ENCODE peak calls at places on chromosomes 7 and 10, in ten cellular contexts. R is A549, P is heart right ventricle, T is psoas muscle, Y is tibial nerve, Z is heart left ventricle, I is PC-3, D is brain microvascular endothelial cell, C is gastrocnemius medialis, V is Caco-2. K is an unnamed sample.

GRCh38 chr10:14240253-14241189 is 90.2 kb downstream of the FRMD4A start:
- DNase-seq in V (no peak), Y (no peak), T (no peak), Z (no peak), D (peak; percentile 63), P (no peak), I (no peak), C (no peak), R (no peak), K (no peak)

GRCh38 chr7:92835851-92836488 is 403 bp downstream of the CDK6 start:
- DNase-seq in T (peak; percentile 42), P (peak; percentile 20), Z (peak; percentile 34), V (peak; percentile 25), Y (no peak), D (peak; percentile 26), R (peak; percentile 18), C (no peak), I (peak; percentile 23), K (no peak)

GRCh38 chr7:749121-749520 is 22.0 kb upstream of the PRKAR1B start:
- DNase-seq in Y (no peak), P (no peak), V (no peak), R (no peak), Z (no peak), I (no peak), T (peak; percentile 30), D (peak; percentile 49), C (no peak), K (no peak)

GRCh38 chr10:79345241-79346011 is 1.8 kb upstream of the PPIF start:
- DNase-seq in V (no peak), D (no peak), P (no peak), C (no peak), I (no peak), T (no peak), Y (no peak), Z (peak; percentile 14), R (no peak), K (no peak)

GRCh38 chr10:95437669-95438068 is 123.5 kb downstream of the SORBS1 start:
- DNase-seq in C (no peak), Z (peak; percentile 61), D (no peak), I (no peak), T (no peak), V (no peak), R (no peak), Y (no peak), P (peak; percentile 66), K (no peak)

GRCh38 chr7:50207682-50208255 is 96.7 kb upstream of the IKZF1 start:
- DNase-seq in P (no peak), R (no peak), V (no peak), D (no peak), T (no peak), Z (peak; percentile 38), Y (no peak), I (no peak), C (no peak), K (no peak)

GRCh38 chr10:54985732-54986131 is 184.7 kb upstream of the PCDH15 start:
- DNase-seq in R (no peak), I (peak; percentile 72), Y (no peak), Z (no peak), P (no peak), V (peak; percentile 33), C (no peak), D (no peak), T (no peak), K (no peak)

GRCh38 chr7:34322841-34323240 is 335.2 kb upstream of the NPSR1 start:
- DNase-seq in Z (no peak), C (no peak), I (no peak), P (no peak), V (no peak), T (no peak), Y (no peak), D (no peak), R (no peak), K (no peak)

GRCh38 chr7:139893999-139894398 is 64.9 kb downstream of the TBXAS1 start:
- DNase-seq in P (no peak), D (no peak), C (no peak), I (no peak), Y (no peak), Z (no peak), R (no peak), T (no peak), V (no peak), K (no peak)

GRCh38 chr7:155244675-155245074 is 53.0 kb upstream of the INSIG1 start:
- DNase-seq in T (no peak), Y (no peak), P (no peak), C (no peak), D (no peak), V (no peak), Z (no peak), R (no peak), I (no peak), K (no peak)

GRCh38 chr7:154777023-154777422 is 225.9 kb downstream of the PAXIP1 start:
- DNase-seq in D (no peak), Z (no peak), Y (no peak), R (peak; percentile 28), T (no peak), I (no peak), P (no peak), C (no peak), V (peak; percentile 5), K (no peak)

GRCh38 chr7:20529260-20529659 is 86.2 kb upstream of the ABCB5 start:
- DNase-seq in C (no peak), V (no peak), P (no peak), D (no peak), Z (no peak), T (no peak), I (no peak), R (no peak), Y (no peak), K (no peak)

DNA sequence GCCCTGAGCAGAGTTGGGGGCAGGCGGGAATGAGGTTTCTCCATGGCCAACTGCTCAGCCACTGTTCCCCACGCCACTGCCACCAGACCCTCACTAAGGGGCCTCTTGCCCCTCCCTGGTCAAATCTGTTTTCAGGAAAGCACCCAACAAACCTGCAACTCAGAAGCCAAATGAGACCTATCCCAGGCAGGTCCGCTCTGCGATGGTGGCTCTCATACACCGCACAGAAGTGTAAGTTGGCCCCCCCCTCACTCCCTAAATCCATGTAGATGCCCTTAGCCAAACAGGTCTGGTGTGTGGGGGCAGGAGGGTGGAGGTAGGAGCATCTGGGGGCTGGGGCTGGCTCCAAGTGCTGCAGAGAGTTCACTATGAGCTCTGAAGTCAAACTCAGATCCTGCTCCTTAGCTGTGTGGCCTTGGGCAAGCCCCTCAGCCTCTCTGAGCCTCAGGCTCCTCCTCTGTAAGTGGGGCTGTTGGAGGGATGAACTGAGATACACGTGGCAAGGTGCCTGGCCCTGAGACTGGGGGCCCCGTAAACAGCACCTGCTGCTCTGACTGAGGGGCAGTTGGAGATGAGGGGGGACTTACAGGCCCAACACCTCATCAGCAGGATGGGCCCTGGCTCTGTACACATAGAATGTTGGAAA is 1.1 kb downstream of the MMRN2 start:
- DNase-seq in V (no peak), R (no peak), I (no peak), C (no peak), P (no peak), Y (no peak), D (no peak), T (no peak), Z (no peak), K (no peak)
- H3K4me3 ChIP-seq in V (no peak overlapping the region), R (no peak overlapping the region), I (no peak overlapping the region), C (peak overlapping the region; percentile 32), P (peak overlapping the region; percentile 49), Y (peak overlapping the region; percentile 8), D (no peak overlapping the region), T (peak overlapping the region; percentile 59), Z (peak overlapping the region; percentile 43), K (no peak overlapping the region)

GRCh38 chr10:17013131-17013530 is 116.5 kb downstream of the CUBN start:
- DNase-seq in R (no peak), C (no peak), D (no peak), I (no peak), P (no peak), T (no peak), Y (no peak), V (no peak), Z (no peak), K (no peak)
- TF ChIP-seq CTCF in R (no peak), C (no peak), D (no peak), I (no peak), P (no peak), T (no peak), Y (no peak), V (no peak), Z (no peak), K (no peak)

GRCh38 chr10:21173433-21173963 is 276.4 kb upstream of the NEBL start:
- DNase-seq in C (no peak), V (peak; percentile 43), D (no peak), Z (no peak), T (no peak), Y (no peak), P (no peak), R (no peak), I (no peak), K (no peak)
- H3K4me3 ChIP-seq in C (peak overlapping the region; percentile 48), V (peak overlapping the region; percentile 91), D (peak overlapping the region; percentile 59), Z (peak overlapping the region; percentile 59), T (peak overlapping the region; percentile 61), Y (peak overlapping the region; percentile 32), P (peak overlapping the region; percentile 58), R (peak overlapping the region; percentile 79), I (peak overlapping the region; percentile 91), K (peak overlapping the region; percentile 52)

DNA sequence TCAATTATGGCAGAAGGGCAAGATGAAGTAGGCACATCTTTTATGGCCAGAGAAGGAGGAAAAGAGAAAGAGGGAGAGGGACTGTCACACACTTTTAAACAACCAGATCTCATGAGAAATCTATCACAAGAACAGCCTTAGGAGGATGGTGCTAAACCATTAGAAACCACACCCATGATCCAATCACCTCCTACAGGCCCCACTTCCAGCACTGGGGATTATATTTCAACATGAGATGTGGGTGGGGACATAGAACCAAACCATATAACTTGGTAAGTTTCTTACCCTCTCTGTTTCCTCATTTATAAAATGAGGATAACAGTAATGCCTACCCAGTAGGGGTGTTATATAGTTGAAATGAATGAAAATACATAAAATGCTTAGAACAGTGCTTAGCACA is 66.0 kb downstream of the CHCHD3 start:
- DNase-seq in V (no peak), R (no peak), Y (no peak), Z (no peak), I (no peak), C (no peak), P (no peak), D (no peak), T (no peak), K (no peak)
- TF ChIP-seq CTCF in V (no peak), R (no peak), Y (no peak), Z (no peak), I (no peak), C (no peak), P (no peak), D (no peak), T (no peak), K (no peak)